ENCODE peak calls at places on chromosomes 13 and 19, in six cellular contexts. Z is SK-N-SH, P is HCT116, J is H1, K is K562, L is HepG2. D is an unnamed sample.

GRCh38 chr13:79604752-79605151 is 123.8 kb downstream of the NDFIP2 start:
- DNase-seq in P (no peak), Z (no peak), J (no peak), L (no peak), K (no peak), D (no peak)

GRCh38 chr13:49459580-49459979 is 15.5 kb downstream of the SETDB2 start:
- DNase-seq in L (no peak), K (no peak), P (no peak), Z (no peak), J (no peak), D (no peak)

GRCh38 chr13:92224825-92225224 is 826.4 kb downstream of the GPC5 start:
- DNase-seq in P (no peak), L (no peak), K (no peak), J (no peak), Z (no peak), D (no peak)

GRCh38 chr13:64088491-64088890 is 2672.8 kb upstream of the PCDH20 start:
- DNase-seq in P (no peak), L (no peak), J (no peak), K (no peak), Z (no peak), D (no peak)

GRCh38 chr13:31131470-31131961 is 30.2 kb downstream of the HSPH1 start:
- DNase-seq in J (no peak), K (no peak), Z (no peak), P (no peak), L (no peak), D (no peak)

GRCh38 chr19:5539431-5539833 is 28.3 kb downstream of the TINCR start:
- DNase-seq in Z (peak), L (no peak), K (no peak), P (no peak), J (peak), D (no peak)

GRCh38 chr19:29245221-29245620 is 32.3 kb upstream of the UQCRFS1 start:
- DNase-seq in P (no peak), L (no peak), J (no peak), Z (no peak), K (no peak), D (no peak)

GRCh38 chr19:45881909-45882528 is 3.9 kb downstream of the IRF2BP1 start:
- DNase-seq in L (peak), K (peak), Z (peak), J (peak), P (no peak), D (no peak)

GRCh38 chr13:60617863-60618733 is 221.1 kb downstream of the TDRD3 start:
- DNase-seq in J (peak), K (no peak), Z (no peak), L (peak), P (no peak), D (peak)

GRCh38 chr19:2289714-2290435 is 7.9 kb upstream of the PEAK3 start:
- DNase-seq in P (no peak), L (no peak), J (no peak), Z (no peak), K (peak), D (no peak)

GRCh38 chr13:77544365-77544764 is 8.9 kb downstream of the SCEL start:
- DNase-seq in L (no peak), P (no peak), Z (peak), J (no peak), K (no peak), D (no peak)

GRCh38 chr13:93776936-93777335 is 550.3 kb downstream of the GPC6 start:
- DNase-seq in L (no peak), Z (no peak), P (no peak), K (no peak), J (no peak), D (no peak)

GRCh38 chr19:31957711-31958110 is 387.7 kb upstream of the ZNF507 start:
- DNase-seq in J (no peak), K (no peak), P (no peak), Z (no peak), L (no peak), D (no peak)

GRCh38 chr19:39341122-39341719 is 1.0 kb upstream of the SAMD4B start:
- DNase-seq in J (peak), P (no peak), L (no peak), Z (peak), K (peak), D (peak)

GRCh38 chr19:38478273-38478971 is 44.9 kb downstream of the RYR1 start:
- DNase-seq in L (peak), P (peak), Z (peak), K (peak), J (no peak), D (no peak)

GRCh38 chr19:45766293-45766918 is 2.6 kb downstream of the SIX5 start:
- DNase-seq in J (no peak), K (no peak), Z (peak), L (no peak), P (no peak), D (no peak)

GRCh38 chr19:3983936-3984583 is 1.2 kb downstream of the EEF2 start:
- DNase-seq in L (no peak), P (no peak), K (peak), Z (peak), J (peak), D (no peak)

GRCh38 chr13:105410602-105411001 is 1124.9 kb downstream of the EFNB2 start:
- DNase-seq in J (peak), L (peak), Z (peak), P (peak), K (peak), D (peak)

GRCh38 chr13:110932588-110932987 is 17.7 kb upstream of the ANKRD10 start:
- DNase-seq in K (no peak), L (no peak), P (no peak), J (no peak), Z (no peak), D (no peak)

GRCh38 chr19:48123907-48124675 is 13.5 kb upstream of the PLA2G4C start:
- DNase-seq in L (peak), Z (no peak), K (no peak), P (peak), J (no peak), D (no peak)

GRCh38 chr13:20101467-20102316 is 59.2 kb downstream of the GJA3 start:
- DNase-seq in J (no peak), L (no peak), P (no peak), Z (no peak), K (no peak), D (no peak)

GRCh38 chr19:6476155-6476895 is 5.3 kb downstream of the DENND1C start:
- DNase-seq in J (peak), K (peak), Z (peak), P (peak), L (peak), D (no peak)

GRCh38 chr19:57807541-57807940 is 7.2 kb downstream of the ZNF552 start:
- DNase-seq in K (no peak), L (no peak), J (no peak), Z (no peak), P (no peak), D (no peak)

GRCh38 chr13:111289251-111289650 is 31.2 kb upstream of the TEX29 start:
- DNase-seq in Z (no peak), P (no peak), K (no peak), J (no peak), L (no peak), D (no peak)

GRCh38 chr13:21675095-21676007 is 4.5 kb downstream of the FGF9 start:
- DNase-seq in K (no peak), L (no peak), J (peak), P (no peak), Z (peak), D (no peak)

GRCh38 chr19:35107541-35107939 is 8.1 kb upstream of the FXYD3 start:
- DNase-seq in J (no peak), K (peak), P (peak), Z (no peak), L (peak), D (no peak)

GRCh38 chr13:42926555-42926954 is 65.5 kb downstream of the EPSTI1 start:
- DNase-seq in J (no peak), K (no peak), P (no peak), Z (no peak), L (no peak), D (no peak)

GRCh38 chr13:30020726-30021312 is 170.4 kb upstream of the UBL3 start:
- DNase-seq in P (no peak), J (no peak), L (no peak), Z (no peak), K (no peak), D (no peak)

GRCh38 chr13:110125613-110126272 is 181.2 kb downstream of the COL4A1 start:
- DNase-seq in P (no peak), Z (no peak), J (no peak), L (no peak), K (no peak), D (no peak)

GRCh38 chr13:39816936-39817335 is 161.5 kb downstream of the COG6 start:
- DNase-seq in P (no peak), K (no peak), L (no peak), Z (no peak), J (no peak), D (no peak)

GRCh38 chr13:85040176-85040660 is 759.0 kb downstream of the SLITRK6 start:
- DNase-seq in J (no peak), P (no peak), L (no peak), K (no peak), Z (peak), D (no peak)

GRCh38 chr19:29119582-29119981 is 93.4 kb downstream of the UQCRFS1 start:
- DNase-seq in Z (peak), K (no peak), L (no peak), J (peak), P (no peak), D (peak)

GRCh38 chr13:79491715-79492114 is 10.8 kb downstream of the NDFIP2 start:
- DNase-seq in L (no peak), P (no peak), K (no peak), Z (no peak), J (no peak), D (no peak)

GRCh38 chr13:45325806-45326205 is 15.2 kb downstream of the TPT1 start:
- DNase-seq in K (no peak), P (no peak), Z (no peak), J (no peak), L (peak), D (no peak)

GRCh38 chr13:79686441-79686840 is 205.5 kb downstream of the NDFIP2 start:
- DNase-seq in P (no peak), Z (no peak), J (no peak), L (no peak), K (no peak), D (no peak)

GRCh38 chr13:29457299-29457698 is 138.2 kb downstream of the SLC7A1 start:
- DNase-seq in P (peak), J (no peak), Z (no peak), K (no peak), L (no peak), D (no peak)

DNA sequence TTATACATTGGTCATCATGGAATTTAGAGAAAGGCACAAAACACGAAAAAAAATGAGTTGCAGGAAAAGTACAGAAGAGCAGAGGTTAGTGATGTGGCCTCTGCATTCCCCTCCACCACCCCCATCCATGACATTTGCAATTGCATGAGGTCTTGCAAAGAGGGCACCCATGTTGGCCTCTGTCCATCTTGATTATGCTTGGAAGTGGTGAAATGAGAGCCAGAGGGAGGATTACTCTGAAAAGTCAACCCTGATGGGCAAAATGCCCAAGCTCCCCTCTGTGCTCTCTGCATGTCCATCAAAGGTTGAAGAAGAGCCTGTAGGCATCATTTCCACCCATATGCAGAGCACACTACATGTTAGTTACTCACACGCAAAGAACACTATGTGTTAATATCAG is 71.5 kb downstream of the SLC15A1 start:
- DNase-seq in L (no peak), P (no peak), J (no peak), K (no peak), Z (no peak), D (no peak)
- TF ChIP-seq JUND in L (no peak), P (no peak), J (no peak), K (no peak), Z (no peak), D (no peak)

GRCh38 chr19:52527134-52527953 is at the start of gene ZNF808:
- DNase-seq in L (peak), Z (peak), P (peak), K (peak), J (peak), D (peak)
- TF ChIP-seq JUND in L (peak), Z (no peak), P (no peak), K (peak), J (peak), D (no peak)

DNA sequence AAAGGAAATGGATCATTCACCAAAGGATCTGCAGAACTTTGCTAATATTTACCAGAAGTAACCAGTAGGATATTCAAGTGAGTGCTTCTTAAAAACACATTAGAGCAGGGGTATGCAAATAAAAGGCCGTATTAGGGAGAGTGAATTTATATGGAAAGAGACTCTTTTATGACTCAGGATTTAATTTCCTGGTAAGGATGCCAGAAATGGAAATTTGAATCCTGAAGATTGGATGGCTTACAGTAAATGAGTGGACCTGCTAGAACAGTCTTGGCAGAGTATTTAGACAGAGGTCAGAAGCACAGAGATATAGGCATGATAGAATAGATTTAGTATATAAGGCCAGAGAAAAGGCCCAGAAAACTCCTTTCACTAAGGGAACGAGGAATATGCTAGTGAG is 201.6 kb downstream of the SLITRK5 start:
- DNase-seq in L (no peak), P (no peak), Z (no peak), J (no peak), K (no peak), D (no peak)
- TF ChIP-seq JUND in L (no peak), P (no peak), Z (no peak), J (no peak), K (no peak), D (no peak)

GRCh38 chr13:41008349-41008980 is 10.7 kb downstream of the ELF1 start:
- DNase-seq in P (no peak), J (no peak), K (no peak), L (peak), Z (no peak), D (no peak)

GRCh38 chr13:41005709-41006108 is 13.4 kb downstream of the ELF1 start:
- DNase-seq in J (no peak), L (no peak), K (no peak), P (no peak), Z (no peak), D (no peak)

GRCh38 chr13:41006951-41007350 is 12.2 kb downstream of the ELF1 start:
- DNase-seq in P (no peak), Z (no peak), J (no peak), L (no peak), K (no peak), D (no peak)

GRCh38 chr13:41006296-41006695 is 12.8 kb downstream of the ELF1 start:
- DNase-seq in J (no peak), Z (no peak), L (no peak), K (no peak), P (no peak), D (no peak)

DNA sequence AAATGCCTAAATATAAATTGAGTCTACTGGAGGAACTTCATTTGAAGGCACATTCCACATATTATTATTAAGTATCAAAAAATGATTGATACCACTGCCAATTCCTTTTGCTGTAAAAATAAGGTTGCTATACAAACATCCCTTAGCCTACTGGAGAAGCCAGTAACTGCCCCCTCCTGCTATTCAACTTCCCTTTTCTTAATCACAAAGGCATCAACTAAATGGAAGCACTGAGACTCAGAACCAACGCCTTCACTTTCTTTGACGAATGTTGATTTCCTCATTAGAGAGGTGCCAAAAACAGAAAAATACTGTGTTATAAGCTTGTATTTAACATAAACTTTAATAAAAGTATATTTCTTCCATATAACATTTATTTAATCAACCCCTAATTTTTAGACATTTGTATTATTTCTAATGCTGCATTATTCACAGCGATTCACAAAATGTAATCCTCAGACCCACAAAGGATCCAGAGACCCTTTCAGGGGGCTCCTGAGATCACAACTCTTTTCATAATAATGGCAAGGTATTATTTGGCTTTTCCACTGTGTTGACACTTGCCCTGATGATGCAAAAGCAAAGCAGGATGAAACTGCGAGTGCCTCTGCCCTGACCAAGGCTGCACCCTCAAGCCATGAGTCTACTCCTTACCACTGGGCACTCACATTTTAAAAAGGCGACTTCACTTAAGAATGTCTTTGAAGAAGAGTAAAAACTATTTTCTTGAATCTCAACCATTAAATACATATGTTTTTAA is 11.6 kb downstream of the ELF1 start:
- DNase-seq in J (no peak), K (no peak), P (no peak), Z (no peak), L (peak), D (no peak)
- TF ChIP-seq JUND in J (no peak), K (no peak), P (no peak), Z (no peak), L (no peak), D (no peak)

DNA sequence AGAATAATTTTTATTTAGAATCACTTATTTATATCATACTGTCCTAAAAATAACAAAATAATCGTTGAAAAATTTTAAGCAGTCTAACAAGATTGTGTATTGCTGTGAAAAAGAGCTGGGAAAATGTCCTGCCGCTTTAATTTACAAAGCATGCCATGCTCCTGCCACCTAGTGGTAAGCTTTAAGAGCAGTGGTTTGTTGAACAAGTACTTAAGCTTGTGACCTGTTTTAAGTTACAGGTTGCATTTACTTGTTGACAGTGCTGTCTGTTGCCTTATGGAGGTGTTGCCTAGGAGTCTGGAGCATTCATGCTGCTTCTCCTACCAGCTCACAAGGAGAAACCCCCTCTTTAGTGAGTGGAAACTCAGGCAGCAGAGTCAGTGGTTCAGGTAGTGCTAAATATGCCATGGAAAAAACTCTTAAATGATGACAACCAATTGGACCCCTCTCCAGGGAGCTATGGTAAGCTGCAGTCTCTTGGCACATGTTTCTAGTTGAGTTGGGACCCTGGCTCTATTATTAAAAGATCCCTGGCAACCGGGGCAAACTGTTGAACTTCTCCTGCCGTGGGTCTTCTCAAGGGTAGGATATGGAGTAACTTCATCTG is 68.4 kb downstream of the SPATA13 start:
- DNase-seq in J (no peak), Z (peak), L (peak), P (peak), K (peak), D (peak)
- TF ChIP-seq JUND in J (no peak), Z (no peak), L (no peak), P (no peak), K (no peak), D (no peak)

GRCh38 chr13:113464476-113464875 is 11.2 kb upstream of the ADPRHL1 start:
- DNase-seq in K (no peak), J (no peak), P (no peak), Z (no peak), L (no peak), D (no peak)

GRCh38 chr13:113468029-113468428 is 14.7 kb upstream of the ADPRHL1 start:
- DNase-seq in L (no peak), Z (no peak), K (no peak), P (no peak), J (no peak), D (no peak)

GRCh38 chr13:113468461-113469147 is 15.3 kb upstream of the ADPRHL1 start:
- DNase-seq in P (no peak), L (no peak), Z (no peak), J (no peak), K (no peak), D (no peak)

GRCh38 chr13:113465241-113465640 is 12.0 kb upstream of the ADPRHL1 start:
- DNase-seq in K (no peak), L (no peak), Z (no peak), P (no peak), J (no peak), D (no peak)

DNA sequence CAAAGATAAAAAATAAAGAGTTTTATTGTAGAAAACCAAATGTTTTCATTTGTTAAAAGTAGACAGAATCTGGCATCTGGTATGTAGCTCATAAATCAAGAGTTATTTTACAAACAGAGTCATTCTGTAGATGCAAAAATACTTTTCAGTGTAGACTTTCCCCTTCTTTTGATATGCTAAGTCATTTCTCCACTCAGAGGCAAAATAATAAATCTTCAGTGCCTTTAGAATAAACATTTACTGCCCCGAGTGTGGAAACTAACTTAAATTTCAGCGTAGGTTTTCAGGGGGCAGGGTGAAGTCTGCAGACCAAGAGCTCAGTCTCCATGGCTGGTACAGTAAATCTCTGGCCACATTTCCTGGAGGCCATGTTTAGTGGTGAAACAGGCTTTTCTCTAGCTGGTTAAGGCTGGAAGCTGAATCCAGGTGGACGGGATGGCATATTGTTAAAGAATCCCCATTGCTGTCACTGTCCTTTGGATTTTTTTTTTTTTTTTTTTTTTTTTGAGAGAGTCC is 13.1 kb upstream of the ADPRHL1 start:
- DNase-seq in P (no peak), L (no peak), J (no peak), Z (no peak), K (no peak), D (no peak)
- TF ChIP-seq JUND in P (no peak), L (no peak), J (no peak), Z (no peak), K (no peak), D (no peak)

D was measured in T47D.